ENCODE peak calls at places on chromosome 14, in six cellular contexts. One of them, this sample, is unnamed. For H3K4me1, the result is how much of the 10 kb centered on the place peaks cover.

GRCh38 chr14:22391908-22392307 is 197.1 kb downstream of the DAD1 start:
- DNase-seq in breast epithelium: peak
- DNase-seq in A549: peak
- DNase-seq in upper lobe of left lung: peak
- DNase-seq in gastrocnemius medialis: no peak
- DNase-seq in adrenal gland: peak
- DNase-seq in this sample: peak

GRCh38 chr14:64715628-64716412 is 11.6 kb downstream of the PLEKHG3 start:
- DNase-seq in breast epithelium: no peak
- DNase-seq in A549: no peak
- DNase-seq in upper lobe of left lung: no peak
- DNase-seq in gastrocnemius medialis: no peak
- DNase-seq in adrenal gland: no peak
- DNase-seq in this sample: no peak

GRCh38 chr14:53793790-53794560 is 162.7 kb downstream of the BMP4 start:
- DNase-seq in breast epithelium: no peak
- DNase-seq in A549: no peak
- DNase-seq in upper lobe of left lung: no peak
- DNase-seq in gastrocnemius medialis: peak
- DNase-seq in adrenal gland: no peak
- DNase-seq in this sample: no peak

GRCh38 chr14:98175436-98175835 is 1096.6 kb downstream of the BCL11B start:
- DNase-seq in breast epithelium: no peak
- DNase-seq in A549: no peak
- DNase-seq in upper lobe of left lung: no peak
- DNase-seq in gastrocnemius medialis: no peak
- DNase-seq in adrenal gland: no peak
- DNase-seq in this sample: no peak

GRCh38 chr14:38839743-38840375 is 263.2 kb downstream of the SEC23A start:
- DNase-seq in breast epithelium: no peak
- DNase-seq in A549: no peak
- DNase-seq in upper lobe of left lung: no peak
- DNase-seq in gastrocnemius medialis: no peak
- DNase-seq in adrenal gland: no peak
- DNase-seq in this sample: no peak

GRCh38 chr14:55731881-55732498 is 152.0 kb downstream of the KTN1 start:
- DNase-seq in breast epithelium: no peak
- DNase-seq in A549: no peak
- DNase-seq in upper lobe of left lung: peak
- DNase-seq in gastrocnemius medialis: no peak
- DNase-seq in adrenal gland: peak
- DNase-seq in this sample: no peak

GRCh38 chr14:102097441-102098135 is 10.7 kb upstream of the HSP90AA1 start:
- DNase-seq in breast epithelium: peak
- DNase-seq in A549: no peak
- DNase-seq in upper lobe of left lung: no peak
- DNase-seq in gastrocnemius medialis: no peak
- DNase-seq in adrenal gland: no peak
- DNase-seq in this sample: no peak

GRCh38 chr14:102949062-102949800 is 26.8 kb downstream of the AMN start:
- DNase-seq in breast epithelium: no peak
- DNase-seq in A549: no peak
- DNase-seq in upper lobe of left lung: no peak
- DNase-seq in gastrocnemius medialis: peak
- DNase-seq in adrenal gland: no peak
- DNase-seq in this sample: no peak

GRCh38 chr14:58560208-58560607 is 77.6 kb upstream of the DACT1 start:
- DNase-seq in breast epithelium: no peak
- DNase-seq in A549: no peak
- DNase-seq in upper lobe of left lung: no peak
- DNase-seq in gastrocnemius medialis: no peak
- DNase-seq in adrenal gland: no peak
- DNase-seq in this sample: no peak

GRCh38 chr14:74401504-74402241 is 24.3 kb downstream of the SYNDIG1L start:
- DNase-seq in breast epithelium: peak
- DNase-seq in A549: no peak
- DNase-seq in upper lobe of left lung: peak
- DNase-seq in gastrocnemius medialis: peak
- DNase-seq in adrenal gland: peak
- DNase-seq in this sample: no peak

GRCh38 chr14:92448786-92449185 is 64.8 kb upstream of the RIN3 start:
- DNase-seq in breast epithelium: no peak
- DNase-seq in A549: no peak
- DNase-seq in upper lobe of left lung: no peak
- DNase-seq in gastrocnemius medialis: no peak
- DNase-seq in adrenal gland: no peak
- DNase-seq in this sample: no peak

GRCh38 chr14:103118019-103118662 is 5.1 kb upstream of the TNFAIP2 start:
- DNase-seq in breast epithelium: no peak
- DNase-seq in A549: no peak
- DNase-seq in upper lobe of left lung: peak
- DNase-seq in gastrocnemius medialis: peak
- DNase-seq in adrenal gland: peak
- DNase-seq in this sample: peak

GRCh38 chr14:106141242-106142220 is 615.1 kb downstream of the TMEM121 start:
- DNase-seq in breast epithelium: no peak
- DNase-seq in A549: no peak
- DNase-seq in upper lobe of left lung: no peak
- DNase-seq in gastrocnemius medialis: no peak
- DNase-seq in adrenal gland: no peak
- DNase-seq in this sample: no peak

GRCh38 chr14:68446243-68447040 is 346.4 kb downstream of the ZFP36L1 start:
- DNase-seq in breast epithelium: no peak
- DNase-seq in A549: no peak
- DNase-seq in upper lobe of left lung: no peak
- DNase-seq in gastrocnemius medialis: no peak
- DNase-seq in adrenal gland: no peak
- DNase-seq in this sample: no peak

DNA sequence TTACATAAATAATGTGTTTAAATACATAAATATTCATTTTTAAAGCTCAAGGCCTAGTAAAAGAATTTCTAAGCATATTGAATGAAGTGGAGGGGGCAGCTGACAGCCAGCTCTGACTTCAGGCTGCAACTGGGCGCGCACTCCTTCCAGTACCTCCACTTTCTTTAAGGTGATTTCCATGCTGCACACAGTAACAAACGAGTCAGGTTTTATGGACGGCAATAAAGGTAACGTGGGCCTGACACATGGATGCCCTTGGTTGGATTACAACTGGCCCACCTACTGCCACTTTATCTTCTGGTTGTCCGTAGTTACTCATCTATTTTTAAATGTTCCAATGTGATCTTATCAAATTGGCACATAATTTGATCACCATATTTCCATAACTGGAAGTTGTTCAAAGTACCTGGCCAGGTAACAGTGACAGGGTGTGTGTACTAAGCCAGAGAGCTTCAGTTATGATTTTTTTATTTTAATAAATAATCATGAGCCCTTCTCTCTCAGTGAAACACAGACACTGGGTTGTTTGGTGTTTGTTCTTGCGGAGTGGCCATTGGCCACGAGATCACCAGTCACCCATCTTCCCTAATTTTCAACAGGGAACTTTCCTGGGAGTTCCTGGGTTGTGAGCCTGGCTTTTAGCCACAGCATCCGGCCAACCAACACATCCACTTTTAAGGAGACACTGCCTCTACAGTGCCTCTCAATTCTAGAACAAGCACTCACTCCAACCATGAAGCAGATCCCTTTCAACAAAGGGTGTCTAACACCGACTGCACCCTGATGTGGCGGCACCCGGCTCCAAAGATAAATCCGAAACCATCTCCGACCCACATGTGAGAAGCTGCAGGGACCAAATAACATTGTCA is 50.2 kb downstream of the FOXN3 start:
- DNase-seq in breast epithelium: no peak
- DNase-seq in A549: no peak
- DNase-seq in upper lobe of left lung: peak
- DNase-seq in gastrocnemius medialis: peak
- DNase-seq in adrenal gland: no peak
- DNase-seq in this sample: no peak
- H3K4me1 ChIP-seq in breast epithelium: under half
- H3K4me1 ChIP-seq in A549: under half
- H3K4me1 ChIP-seq in upper lobe of left lung: under half
- H3K4me1 ChIP-seq in gastrocnemius medialis: half or more
- H3K4me1 ChIP-seq in adrenal gland: under half
- H3K4me1 ChIP-seq in this sample: under half

DNA sequence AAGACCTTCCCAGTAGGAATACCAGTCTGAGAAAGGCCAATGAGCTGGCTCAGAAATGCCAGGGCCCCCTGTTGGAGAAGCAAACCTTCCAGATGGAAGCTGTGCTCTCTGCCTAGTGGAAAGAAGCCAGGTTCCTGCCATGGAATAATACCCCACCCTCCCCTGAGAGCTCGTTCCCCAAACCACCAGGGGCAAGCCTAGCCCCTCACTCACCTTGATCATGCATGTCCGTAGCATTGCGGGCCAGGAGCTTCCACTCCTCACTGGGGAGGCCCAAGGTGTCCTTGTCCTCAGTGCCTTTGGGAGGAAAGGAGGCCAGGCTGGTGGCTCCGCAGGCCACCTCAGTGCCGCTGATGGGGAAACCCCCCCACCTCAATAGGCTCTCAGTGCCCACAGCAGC is 20.1 kb downstream of the AHSA1 start:
- DNase-seq in breast epithelium: no peak
- DNase-seq in A549: no peak
- DNase-seq in upper lobe of left lung: no peak
- DNase-seq in gastrocnemius medialis: no peak
- DNase-seq in adrenal gland: no peak
- DNase-seq in this sample: no peak
- TF ChIP-seq POLR2A in breast epithelium: no peak
- TF ChIP-seq POLR2A in A549: no peak
- TF ChIP-seq POLR2A in upper lobe of left lung: no peak
- TF ChIP-seq POLR2A in gastrocnemius medialis: no peak
- TF ChIP-seq POLR2A in adrenal gland: no peak
- TF ChIP-seq POLR2A in this sample: no peak

GRCh38 chr14:95317817-95318343 is 1.8 kb downstream of the CLMN start:
- DNase-seq in breast epithelium: no peak
- DNase-seq in A549: no peak
- DNase-seq in upper lobe of left lung: no peak
- DNase-seq in gastrocnemius medialis: no peak
- DNase-seq in adrenal gland: no peak
- DNase-seq in this sample: no peak
- H3K4me1 ChIP-seq in breast epithelium: under half
- H3K4me1 ChIP-seq in A549: half or more
- H3K4me1 ChIP-seq in upper lobe of left lung: under half
- H3K4me1 ChIP-seq in gastrocnemius medialis: under half
- H3K4me1 ChIP-seq in adrenal gland: under half
- H3K4me1 ChIP-seq in this sample: under half

GRCh38 chr14:91316761-91317160 is 72.3 kb upstream of the GPR68 start:
- DNase-seq in breast epithelium: no peak
- DNase-seq in A549: no peak
- DNase-seq in upper lobe of left lung: no peak
- DNase-seq in gastrocnemius medialis: no peak
- DNase-seq in adrenal gland: no peak
- DNase-seq in this sample: no peak

GRCh38 chr14:91313154-91313850 is 68.8 kb upstream of the GPR68 start:
- DNase-seq in breast epithelium: no peak
- DNase-seq in A549: no peak
- DNase-seq in upper lobe of left lung: no peak
- DNase-seq in gastrocnemius medialis: no peak
- DNase-seq in adrenal gland: no peak
- DNase-seq in this sample: no peak

GRCh38 chr14:91317381-91318313 is 73.1 kb upstream of the GPR68 start:
- DNase-seq in breast epithelium: no peak
- DNase-seq in A549: no peak
- DNase-seq in upper lobe of left lung: peak
- DNase-seq in gastrocnemius medialis: peak
- DNase-seq in adrenal gland: peak
- DNase-seq in this sample: peak

GRCh38 chr14:91313852-91314251 is 69.3 kb upstream of the GPR68 start:
- DNase-seq in breast epithelium: no peak
- DNase-seq in A549: no peak
- DNase-seq in upper lobe of left lung: no peak
- DNase-seq in gastrocnemius medialis: no peak
- DNase-seq in adrenal gland: no peak
- DNase-seq in this sample: peak

DNA sequence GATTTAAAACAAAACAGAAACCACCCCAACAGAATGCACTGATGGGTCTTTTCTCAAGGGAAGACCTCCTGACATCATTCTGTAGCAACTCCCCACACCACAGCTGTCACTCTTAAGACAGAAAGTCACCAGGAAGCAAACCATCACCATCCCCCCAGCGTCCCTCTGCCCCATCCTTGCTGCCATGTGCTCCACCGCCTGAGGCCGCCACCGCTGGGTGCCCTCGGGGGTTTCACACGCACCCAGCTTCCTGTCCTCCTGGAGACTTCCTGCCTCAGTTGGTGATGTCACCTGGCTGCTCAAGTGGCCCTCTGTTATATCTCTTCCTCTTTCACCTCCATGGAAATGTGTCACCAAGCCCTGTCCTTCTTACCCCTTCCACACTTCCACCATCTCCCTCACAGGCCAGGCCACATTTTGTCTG is 71.4 kb upstream of the GPR68 start:
- DNase-seq in breast epithelium: no peak
- DNase-seq in A549: no peak
- DNase-seq in upper lobe of left lung: peak
- DNase-seq in gastrocnemius medialis: no peak
- DNase-seq in adrenal gland: no peak
- DNase-seq in this sample: peak
- TF ChIP-seq POLR2A in breast epithelium: no peak
- TF ChIP-seq POLR2A in A549: no peak
- TF ChIP-seq POLR2A in upper lobe of left lung: no peak
- TF ChIP-seq POLR2A in gastrocnemius medialis: no peak
- TF ChIP-seq POLR2A in adrenal gland: no peak
- TF ChIP-seq POLR2A in this sample: no peak